ENCODE peak calls at places on chromosome 3, in seven cellular contexts. One of them, this sample, is unnamed.

GRCh38 chr3:45035441-45036301 is 9.6 kb downstream of the CLEC3B start:
- DNase-seq in H54: no peak
- DNase-seq in ELR: peak
- DNase-seq in stimulated activated CD8-positive, alpha-beta memory T cell treated with anti-CD3 and anti-CD28 coated beads, Interleukin-15, amount 100 ng/mL, for 4 hours: no peak
- DNase-seq in iris pigment epithelial cell: peak
- DNase-seq in NCI-H1092: no peak
- DNase-seq in GM04504: no peak
- DNase-seq in this sample: no peak

GRCh38 chr3:25252291-25252690 is 175.8 kb upstream of the RARB start:
- DNase-seq in NCI-H1092: no peak
- DNase-seq in H54: no peak
- DNase-seq in iris pigment epithelial cell: no peak
- DNase-seq in stimulated activated CD8-positive, alpha-beta memory T cell treated with anti-CD3 and anti-CD28 coated beads, Interleukin-15, amount 100 ng/mL, for 4 hours: no peak
- DNase-seq in ELR: no peak
- DNase-seq in GM04504: no peak
- DNase-seq in this sample: no peak

GRCh38 chr3:16301490-16301889 is 36.5 kb downstream of the OXNAD1 start:
- DNase-seq in H54: no peak
- DNase-seq in stimulated activated CD8-positive, alpha-beta memory T cell treated with anti-CD3 and anti-CD28 coated beads, Interleukin-15, amount 100 ng/mL, for 4 hours: no peak
- DNase-seq in NCI-H1092: no peak
- DNase-seq in GM04504: no peak
- DNase-seq in ELR: no peak
- DNase-seq in iris pigment epithelial cell: no peak
- DNase-seq in this sample: no peak

GRCh38 chr3:66809579-66809958 is 188.5 kb upstream of the KBTBD8 start:
- DNase-seq in ELR: no peak
- DNase-seq in H54: no peak
- DNase-seq in iris pigment epithelial cell: no peak
- DNase-seq in GM04504: no peak
- DNase-seq in NCI-H1092: no peak
- DNase-seq in stimulated activated CD8-positive, alpha-beta memory T cell treated with anti-CD3 and anti-CD28 coated beads, Interleukin-15, amount 100 ng/mL, for 4 hours: no peak
- DNase-seq in this sample: no peak

GRCh38 chr3:79306939-79307590 is 460.7 kb downstream of the ROBO1 start:
- DNase-seq in stimulated activated CD8-positive, alpha-beta memory T cell treated with anti-CD3 and anti-CD28 coated beads, Interleukin-15, amount 100 ng/mL, for 4 hours: no peak
- DNase-seq in GM04504: no peak
- DNase-seq in iris pigment epithelial cell: no peak
- DNase-seq in H54: no peak
- DNase-seq in ELR: no peak
- DNase-seq in NCI-H1092: no peak
- DNase-seq in this sample: no peak

GRCh38 chr3:127964816-127965215 is 49.8 kb downstream of the KBTBD12 start:
- DNase-seq in H54: no peak
- DNase-seq in GM04504: no peak
- DNase-seq in ELR: no peak
- DNase-seq in iris pigment epithelial cell: no peak
- DNase-seq in NCI-H1092: no peak
- DNase-seq in stimulated activated CD8-positive, alpha-beta memory T cell treated with anti-CD3 and anti-CD28 coated beads, Interleukin-15, amount 100 ng/mL, for 4 hours: no peak
- DNase-seq in this sample: no peak

GRCh38 chr3:66001626-66002025 is 37.1 kb downstream of the MAGI1 start:
- DNase-seq in GM04504: no peak
- DNase-seq in NCI-H1092: no peak
- DNase-seq in stimulated activated CD8-positive, alpha-beta memory T cell treated with anti-CD3 and anti-CD28 coated beads, Interleukin-15, amount 100 ng/mL, for 4 hours: no peak
- DNase-seq in H54: no peak
- DNase-seq in iris pigment epithelial cell: no peak
- DNase-seq in ELR: no peak
- DNase-seq in this sample: no peak

GRCh38 chr3:138331143-138331894 is 1.7 kb upstream of the NME9 start:
- DNase-seq in stimulated activated CD8-positive, alpha-beta memory T cell treated with anti-CD3 and anti-CD28 coated beads, Interleukin-15, amount 100 ng/mL, for 4 hours: no peak
- DNase-seq in H54: no peak
- DNase-seq in ELR: peak
- DNase-seq in GM04504: no peak
- DNase-seq in iris pigment epithelial cell: peak
- DNase-seq in NCI-H1092: no peak
- DNase-seq in this sample: no peak

GRCh38 chr3:27532931-27533607 is 48.9 kb upstream of the SLC4A7 start:
- DNase-seq in GM04504: no peak
- DNase-seq in H54: no peak
- DNase-seq in stimulated activated CD8-positive, alpha-beta memory T cell treated with anti-CD3 and anti-CD28 coated beads, Interleukin-15, amount 100 ng/mL, for 4 hours: no peak
- DNase-seq in iris pigment epithelial cell: peak
- DNase-seq in ELR: peak
- DNase-seq in NCI-H1092: no peak
- DNase-seq in this sample: no peak

GRCh38 chr3:73513260-73513659 is 111.5 kb downstream of the PDZRN3 start:
- DNase-seq in stimulated activated CD8-positive, alpha-beta memory T cell treated with anti-CD3 and anti-CD28 coated beads, Interleukin-15, amount 100 ng/mL, for 4 hours: no peak
- DNase-seq in ELR: no peak
- DNase-seq in NCI-H1092: no peak
- DNase-seq in iris pigment epithelial cell: no peak
- DNase-seq in H54: no peak
- DNase-seq in GM04504: no peak
- DNase-seq in this sample: no peak

GRCh38 chr3:29065211-29065785 is 215.6 kb upstream of the RBMS3 start:
- DNase-seq in GM04504: peak
- DNase-seq in iris pigment epithelial cell: peak
- DNase-seq in NCI-H1092: peak
- DNase-seq in stimulated activated CD8-positive, alpha-beta memory T cell treated with anti-CD3 and anti-CD28 coated beads, Interleukin-15, amount 100 ng/mL, for 4 hours: no peak
- DNase-seq in ELR: peak
- DNase-seq in H54: peak
- DNase-seq in this sample: peak

This sample was measured in HS-5.